ENCODE peak calls at places on chromosomes 11 and 22, in nine cellular contexts. Q, Y, X, R, T, I, V, G and J are unnamed samples.

GRCh38 chr22:17118342-17118741 is 2.8 kb downstream of the TMEM121B start:
- DNase-seq in Q (no peak), V (no peak), G (no peak), I (no peak), X (no peak), Y (no peak), R (no peak), T (no peak), J (no peak)

GRCh38 chr11:10846664-10847063 is 11.2 kb downstream of the ZBED5 start:
- DNase-seq in Y (no peak), V (no peak), T (no peak), R (no peak), Q (no peak), X (no peak), I (no peak), G (no peak), J (no peak)

GRCh38 chr11:7611411-7611810 is 61.9 kb downstream of the CYB5R2 start:
- DNase-seq in G (no peak), Y (no peak), I (no peak), X (no peak), R (no peak), Q (no peak), T (no peak), V (no peak), J (no peak)

GRCh38 chr22:36435516-36436415 is 45.7 kb downstream of the TXN2 start:
- DNase-seq in Q (peak), R (no peak), V (no peak), X (no peak), I (no peak), G (no peak), T (no peak), Y (peak), J (no peak)

GRCh38 chr22:38311331-38311635 is 6.0 kb downstream of the CSNK1E start:
- DNase-seq in R (no peak), X (no peak), T (no peak), Q (no peak), Y (no peak), G (peak), V (no peak), I (peak), J (no peak)

GRCh38 chr11:62671604-62672528 is at the start of the genes LBHD1 and UQCC3:
- DNase-seq in R (no peak), Q (peak), I (peak), X (peak), V (peak), Y (peak), G (peak), T (peak), J (peak)

GRCh38 chr11:79437274-79437980 is 3.4 kb downstream of the TENM4 start:
- DNase-seq in I (peak), T (peak), Q (no peak), V (peak), Y (peak), X (peak), G (no peak), R (no peak), J (no peak)

GRCh38 chr22:28297504-28297903 is 378.4 kb upstream of the PITPNB start:
- DNase-seq in V (no peak), T (no peak), Q (no peak), I (peak), Y (no peak), R (no peak), X (no peak), G (no peak), J (no peak)

GRCh38 chr22:49642331-49642730 is 185.3 kb downstream of the BRD1 start:
- DNase-seq in I (no peak), X (no peak), R (no peak), V (no peak), T (no peak), G (no peak), Q (no peak), Y (no peak), J (no peak)

GRCh38 chr11:6452219-6452618 is 11.4 kb upstream of the HPX start:
- DNase-seq in X (no peak), T (no peak), Q (no peak), V (no peak), I (no peak), R (no peak), G (peak), Y (no peak), J (no peak)

GRCh38 chr11:46407635-46408034 is 16.1 kb upstream of the CHRM4 start:
- DNase-seq in G (no peak), Q (no peak), I (no peak), R (no peak), Y (no peak), X (no peak), V (no peak), T (no peak), J (no peak)

GRCh38 chr11:20084921-20085814 is 75.1 kb downstream of the DBX1 start:
- DNase-seq in R (no peak), X (no peak), G (no peak), V (no peak), Y (no peak), T (no peak), I (no peak), Q (no peak), J (no peak)
- TF ChIP-seq CTCF in R (no peak), X (no peak), G (no peak), V (no peak), Y (no peak), T (no peak), I (no peak), Q (no peak), J (no peak)

GRCh38 chr11:76597533-76598425 is 72.8 kb downstream of the LRRC32 start:
- DNase-seq in G (no peak), X (no peak), Q (no peak), R (no peak), V (no peak), I (no peak), Y (peak), T (no peak), J (no peak)

GRCh38 chr11:76596652-76597051 is 73.9 kb downstream of the LRRC32 start:
- DNase-seq in G (no peak), X (no peak), R (no peak), Q (no peak), T (no peak), Y (peak), I (no peak), V (no peak), J (no peak)

GRCh38 chr11:76600124-76600655 is 70.4 kb downstream of the LRRC32 start:
- DNase-seq in Q (no peak), I (no peak), T (no peak), X (no peak), V (no peak), R (no peak), G (no peak), Y (no peak), J (no peak)

GRCh38 chr11:76599041-76600013 is 71.2 kb downstream of the LRRC32 start:
- DNase-seq in V (no peak), T (no peak), Q (no peak), G (no peak), X (no peak), I (peak), Y (no peak), R (no peak), J (no peak)

DNA sequence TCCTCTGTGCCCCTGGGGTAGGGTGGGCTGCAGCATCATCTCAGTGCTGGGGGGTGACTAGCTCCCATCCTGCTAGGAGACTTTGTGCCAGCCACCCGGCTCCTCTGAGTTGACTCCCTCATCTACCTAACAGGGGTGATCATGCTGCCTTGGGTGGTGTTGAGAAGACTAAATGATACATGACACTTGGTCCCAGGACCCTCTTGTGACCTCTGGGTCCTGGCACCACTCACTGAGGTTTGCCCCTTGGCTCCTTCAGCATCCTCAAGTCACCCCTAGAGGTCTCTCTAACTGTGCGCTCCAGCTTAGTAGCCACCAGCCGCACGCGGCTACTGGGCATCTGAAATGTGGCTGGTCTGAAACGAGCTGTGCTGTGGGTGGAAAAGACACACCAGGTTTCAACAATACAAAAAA is 72.1 kb downstream of the LRRC32 start:
- DNase-seq in X (no peak), G (peak), Y (no peak), V (peak), I (peak), Q (peak), T (no peak), R (no peak), J (no peak)
- TF ChIP-seq CTCF in X (peak), G (peak), Y (no peak), V (no peak), I (peak), Q (peak), T (peak), R (peak), J (no peak)

DNA sequence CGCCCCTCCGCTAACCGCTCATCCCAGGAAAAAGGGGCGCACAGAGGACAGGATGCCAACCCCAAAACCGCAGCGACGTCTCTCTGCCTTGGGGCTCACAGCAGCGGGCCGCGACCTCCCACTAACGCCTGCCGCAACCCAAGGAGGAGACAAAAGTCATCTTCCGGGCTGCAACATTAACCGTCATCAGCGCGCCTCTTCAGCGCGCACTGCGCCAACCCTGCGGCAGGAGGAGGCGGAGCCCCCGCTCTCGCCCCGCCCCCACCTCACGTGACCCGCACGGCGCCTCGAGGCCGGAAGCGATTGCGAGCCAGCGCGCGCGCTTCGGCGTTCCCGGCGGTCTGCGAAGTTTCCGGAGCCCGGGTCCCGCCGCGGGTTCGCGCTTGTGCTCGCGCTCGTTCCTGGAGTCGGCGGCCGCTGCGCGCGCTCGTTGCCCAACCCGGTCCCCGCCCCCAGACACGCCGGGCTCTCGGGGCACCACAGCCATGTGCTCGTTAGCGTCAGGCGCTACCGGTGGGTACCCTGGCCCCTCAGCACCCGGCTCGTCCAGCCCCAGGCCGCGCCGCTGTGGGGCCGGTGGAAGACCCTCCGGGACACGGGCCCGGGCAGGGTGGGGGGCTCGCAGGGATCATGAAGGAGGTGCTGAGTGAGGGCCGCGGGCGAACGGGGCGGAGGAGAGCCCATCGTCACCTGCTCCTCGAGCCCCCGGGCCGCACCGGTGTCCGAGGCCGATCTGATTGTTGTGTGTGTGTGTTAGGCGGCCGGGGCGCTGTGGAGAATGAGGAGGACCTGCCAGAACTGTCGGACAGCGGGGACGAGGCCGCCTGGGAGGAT is at the start of gene PRMT3:
- DNase-seq in Q (peak), X (peak), T (peak), I (peak), V (peak), Y (peak), R (peak), G (peak), J (peak)
- TF ChIP-seq CTCF in Q (no peak), X (no peak), T (no peak), I (no peak), V (no peak), Y (no peak), R (no peak), G (no peak), J (peak)

GRCh38 chr11:94768602-94769511 is 701 bp downstream of the AMOTL1 start:
- DNase-seq in Y (peak), V (no peak), Q (peak), G (no peak), T (peak), R (no peak), X (peak), I (peak), J (no peak)

GRCh38 chr11:94769897-94770296 is 1.7 kb downstream of the AMOTL1 start:
- DNase-seq in R (no peak), I (no peak), T (no peak), V (no peak), Q (peak), Y (no peak), G (no peak), X (peak), J (no peak)

GRCh38 chr11:94767292-94767690 is 865 bp upstream of the AMOTL1 start:
- DNase-seq in I (no peak), R (no peak), X (no peak), V (no peak), Q (no peak), Y (no peak), T (no peak), G (no peak), J (no peak)

GRCh38 chr11:94766656-94767291 is 1.4 kb upstream of the AMOTL1 start:
- DNase-seq in V (no peak), T (no peak), Y (no peak), R (no peak), Q (peak), X (no peak), G (no peak), I (peak), J (no peak)

DNA sequence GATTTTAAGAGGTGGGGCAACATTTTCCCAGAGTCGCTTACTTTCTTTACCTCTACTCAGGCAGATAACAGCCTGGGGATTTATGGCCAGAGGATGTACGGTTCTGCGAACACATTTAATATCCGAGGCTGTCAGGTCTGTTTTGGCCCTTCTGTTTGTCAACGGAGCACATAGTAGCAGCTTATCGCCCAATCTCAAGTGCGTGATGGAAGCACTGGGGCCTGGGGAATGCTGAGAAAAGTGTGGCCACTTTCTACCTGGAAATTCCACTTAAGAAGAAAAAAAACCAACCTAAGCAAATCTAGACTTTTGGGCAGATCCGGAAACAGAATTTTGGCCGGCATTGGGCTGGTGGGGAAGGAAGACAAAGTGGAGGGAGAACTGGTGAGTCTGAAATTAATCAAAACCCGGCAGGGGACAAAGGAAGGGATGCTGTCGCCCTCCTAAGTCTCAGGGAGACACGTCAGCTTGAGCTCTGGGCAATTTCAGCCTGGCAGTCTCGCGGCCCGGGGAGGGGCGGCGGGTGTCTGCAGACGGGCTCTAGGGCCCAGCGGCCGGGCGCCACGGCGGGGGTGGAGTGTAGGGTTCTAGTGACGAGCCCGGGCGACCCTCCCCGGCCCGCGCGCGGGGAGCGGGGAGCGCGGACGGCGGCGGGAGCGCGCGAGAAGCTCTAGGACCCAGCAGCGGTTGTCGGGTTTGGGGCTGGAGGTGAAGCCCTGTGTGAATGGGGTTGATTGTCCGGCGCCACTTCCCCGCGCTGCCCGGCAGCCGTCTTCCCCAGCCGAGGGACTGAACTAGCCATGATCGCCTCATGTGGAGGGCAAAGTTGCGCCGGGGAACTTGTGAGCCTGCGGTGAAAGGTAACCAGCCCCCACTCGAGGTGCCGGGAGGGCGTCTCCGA is at the start of gene AMOTL1:
- DNase-seq in G (peak), T (peak), R (no peak), X (peak), Q (peak), I (peak), V (peak), Y (peak), J (peak)
- TF ChIP-seq CTCF in G (peak), T (no peak), R (peak), X (no peak), Q (no peak), I (no peak), V (no peak), Y (no peak), J (no peak)

GRCh38 chr22:34108168-34108567 is 187.9 kb upstream of the LARGE1 start:
- DNase-seq in I (no peak), V (no peak), G (no peak), Y (no peak), X (no peak), Q (no peak), R (no peak), T (no peak), J (no peak)

GRCh38 chr22:34111210-34111824 is 191.0 kb upstream of the LARGE1 start:
- DNase-seq in I (peak), X (no peak), G (peak), Y (no peak), Q (peak), T (no peak), V (peak), R (no peak), J (no peak)

GRCh38 chr22:34102633-34103032 is 182.4 kb upstream of the LARGE1 start:
- DNase-seq in Q (no peak), R (no peak), G (no peak), V (no peak), I (no peak), T (no peak), Y (no peak), X (no peak), J (no peak)

DNA sequence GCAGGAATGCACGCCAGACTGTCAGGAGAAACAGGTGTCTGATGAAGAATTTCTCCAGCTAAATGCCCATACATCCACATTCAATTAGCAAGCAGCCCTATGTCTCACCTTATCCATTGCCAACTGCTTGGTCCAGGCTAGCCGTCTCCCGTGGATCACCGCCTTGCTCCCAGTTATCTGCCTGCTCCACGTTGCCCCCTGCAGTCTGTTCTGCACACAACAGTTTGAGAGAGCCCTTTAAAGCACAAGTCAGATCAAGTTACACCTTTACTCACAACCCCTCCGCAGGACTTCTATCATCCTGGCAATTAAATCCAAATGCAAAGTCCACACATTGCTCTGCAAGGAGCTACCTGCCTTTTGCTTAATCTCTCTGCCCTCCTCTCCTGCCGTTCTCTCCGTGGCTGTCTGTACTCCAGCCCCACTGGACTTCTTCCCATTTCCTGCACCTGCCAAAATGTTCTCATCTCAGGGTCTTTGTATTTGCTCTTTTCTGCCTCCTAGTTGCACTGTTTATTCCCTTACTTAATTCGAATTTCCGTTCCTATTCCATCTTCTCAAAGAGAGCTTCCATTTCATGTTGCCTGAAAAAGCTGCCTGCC is 185.3 kb upstream of the LARGE1 start:
- DNase-seq in Q (peak), R (no peak), G (no peak), T (peak), I (no peak), Y (peak), X (peak), V (peak), J (peak)
- TF ChIP-seq CTCF in Q (peak), R (no peak), G (peak), T (peak), I (no peak), Y (peak), X (peak), V (no peak), J (no peak)

GRCh38 chr22:39314251-39314971 is 5.0 kb downstream of the RPL3 start:
- DNase-seq in I (no peak), G (no peak), V (no peak), X (no peak), R (no peak), Q (no peak), Y (no peak), T (no peak), J (no peak)
- TF ChIP-seq CTCF in I (peak), G (peak), V (no peak), X (peak), R (peak), Q (no peak), Y (no peak), T (no peak), J (no peak)

GRCh38 chr11:108752297-108752751 is 87.5 kb downstream of the DDX10 start:
- DNase-seq in R (no peak), T (no peak), I (no peak), Y (no peak), Q (no peak), G (no peak), V (no peak), X (no peak), J (no peak)
- TF ChIP-seq CTCF in R (no peak), T (no peak), I (no peak), Y (no peak), Q (no peak), G (no peak), V (no peak), X (no peak), J (no peak)

GRCh38 chr11:127445476-127445875 is 444.9 kb upstream of the KIRREL3 start:
- DNase-seq in T (no peak), V (no peak), Q (no peak), Y (no peak), G (no peak), R (no peak), X (no peak), I (no peak), J (no peak)

GRCh38 chr11:127443297-127443696 is 442.7 kb upstream of the KIRREL3 start:
- DNase-seq in G (no peak), T (no peak), Y (no peak), X (no peak), V (no peak), R (no peak), I (no peak), Q (no peak), J (no peak)
- TF ChIP-seq CTCF in G (no peak), T (no peak), Y (no peak), X (no peak), V (no peak), R (no peak), I (no peak), Q (no peak), J (no peak)